ENCODE peak calls at places on chromosomes 13 and 19, in ten cellular contexts. T, U, I, Q, F, K, L, B, X and W are unnamed samples.

GRCh38 chr19:5109560-5109959 is 140.6 kb downstream of the KDM4B start:
- DNase-seq in T (no peak), U (no peak), I (no peak), Q (no peak), F (no peak), K (peak; percentile 55), L (no peak), B (no peak), X (no peak), W (no peak)

GRCh38 chr19:3084943-3085342 is 9.2 kb upstream of the GNA11 start:
- DNase-seq in T (no peak), U (no peak), I (no peak), Q (no peak), F (no peak), K (no peak), L (no peak), B (no peak), X (peak; percentile 96), W (no peak)

GRCh38 chr13:27728271-27728670 is 64.0 kb upstream of the GSX1 start:
- DNase-seq in T (no peak), U (no peak), I (no peak), Q (peak; percentile 2), F (no peak), K (no peak), L (no peak), B (no peak), X (no peak), W (no peak)

GRCh38 chr13:85738696-85739320 is 60.4 kb downstream of the SLITRK6 start:
- DNase-seq in T (no peak), U (no peak), I (no peak), Q (no peak), F (peak; percentile 29), K (no peak), L (no peak), B (no peak), X (no peak), W (no peak)

GRCh38 chr13:50200988-50201387 is 185.7 kb downstream of the KCNRG start:
- DNase-seq in T (no peak), U (peak; percentile 63), I (no peak), Q (peak; percentile 11), F (no peak), K (no peak), L (no peak), B (peak; percentile 56), X (no peak), W (no peak)

GRCh38 chr13:34776984-34777913 is 164.8 kb upstream of the NBEA start:
- DNase-seq in T (no peak), U (no peak), I (no peak), Q (no peak), F (no peak), K (no peak), L (no peak), B (no peak), X (no peak), W (no peak)

GRCh38 chr13:87666826-87667225 is 4.3 kb upstream of the SLITRK5 start:
- DNase-seq in T (no peak), U (no peak), I (no peak), Q (no peak), F (no peak), K (no peak), L (no peak), B (no peak), X (no peak), W (no peak)

GRCh38 chr13:58883405-58883804 is 1251.9 kb downstream of the PCDH17 start:
- DNase-seq in T (no peak), U (no peak), I (no peak), Q (no peak), F (no peak), K (no peak), L (no peak), B (no peak), X (no peak), W (no peak)

GRCh38 chr19:34844254-34844653 is 71.2 kb upstream of the ZNF599 start:
- DNase-seq in T (no peak), U (no peak), I (no peak), Q (no peak), F (no peak), K (no peak), L (no peak), B (no peak), X (no peak), W (no peak)

GRCh38 chr19:34838753-34839431 is 65.9 kb upstream of the ZNF599 start:
- DNase-seq in T (no peak), U (peak; percentile 21), I (peak; percentile 31), Q (peak; percentile 5), F (no peak), K (peak; percentile 19), L (no peak), B (peak; percentile 55), X (peak; percentile 45), W (no peak)

GRCh38 chr19:34837262-34837661 is 64.2 kb upstream of the ZNF599 start:
- DNase-seq in T (no peak), U (peak; percentile 82), I (no peak), Q (no peak), F (no peak), K (no peak), L (no peak), B (no peak), X (peak; percentile 68), W (no peak)

GRCh38 chr19:34838248-34838647 is 65.2 kb upstream of the ZNF599 start:
- DNase-seq in T (no peak), U (peak; percentile 10), I (no peak), Q (peak; percentile 14), F (no peak), K (peak; percentile 41), L (no peak), B (peak; percentile 25), X (no peak), W (no peak)

DNA sequence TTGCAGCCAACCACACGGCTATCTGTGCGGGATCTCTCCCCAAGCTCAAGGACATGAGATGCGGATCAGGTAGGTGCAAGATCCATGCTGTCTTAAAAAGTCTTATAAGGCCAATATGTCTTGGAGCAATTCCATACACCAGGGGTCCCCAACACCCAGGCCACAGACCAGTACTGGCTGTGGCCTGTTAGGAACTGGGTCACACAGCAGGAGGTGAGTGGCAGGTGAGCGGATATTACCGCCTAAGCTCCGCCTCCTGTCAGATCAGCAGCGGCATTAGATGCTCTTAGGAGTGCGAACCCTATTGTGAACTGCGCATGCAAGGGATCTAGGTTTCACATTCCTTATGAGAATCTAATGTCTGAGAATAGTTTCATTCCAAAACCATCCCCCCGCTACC is 68.8 kb upstream of the ZNF599 start:
- DNase-seq in T (no peak), U (no peak), I (no peak), Q (no peak), F (no peak), K (peak; percentile 88), L (no peak), B (no peak), X (no peak), W (no peak)
- TF ChIP-seq CTCF in T (no peak), U (no peak), I (no peak), Q (no peak), F (no peak), K (peak; percentile 39), L (no peak), B (no peak), X (no peak), W (no peak)

GRCh38 chr13:110715395-110716234 is 2.1 kb downstream of the ING1 start:
- DNase-seq in T (peak; percentile 97), U (peak; percentile 100), I (peak; percentile 95), Q (peak; percentile 100), F (peak; percentile 100), K (peak; percentile 100), L (peak; percentile 99), B (peak; percentile 99), X (peak; percentile 99), W (peak; percentile 93)

GRCh38 chr13:110712849-110713641 is 455 bp upstream of the ING1 start:
- DNase-seq in T (peak; percentile 100), U (peak; percentile 100), I (peak; percentile 99), Q (peak; percentile 100), F (peak; percentile 100), K (peak; percentile 100), L (peak; percentile 100), B (peak; percentile 99), X (peak; percentile 99), W (peak; percentile 90)

GRCh38 chr13:110713642-110713952 is at the start of gene ING1:
- DNase-seq in T (no peak), U (no peak), I (no peak), Q (no peak), F (no peak), K (peak; percentile 94), L (no peak), B (no peak), X (no peak), W (no peak)

GRCh38 chr13:110714798-110715394 is 1.4 kb downstream of the ING1 start:
- DNase-seq in T (peak; percentile 68), U (no peak), I (peak; percentile 45), Q (peak; percentile 44), F (peak; percentile 25), K (peak; percentile 79), L (no peak), B (peak; percentile 63), X (peak; percentile 69), W (peak; percentile 31)

GRCh38 chr13:110713981-110714797 is 689 bp downstream of the ING1 start:
- DNase-seq in T (peak; percentile 59), U (peak; percentile 47), I (peak; percentile 35), Q (peak; percentile 50), F (peak; percentile 32), K (peak; percentile 67), L (no peak), B (peak; percentile 70), X (peak; percentile 63), W (no peak)
- TF ChIP-seq CTCF in T (no peak), U (no peak), I (no peak), Q (no peak), F (no peak), K (peak; percentile 31), L (no peak), B (no peak), X (no peak), W (no peak)

GRCh38 chr19:36245210-36246005 is 30.5 kb downstream of the ZNF146 start:
- DNase-seq in T (no peak), U (no peak), I (peak; percentile 37), Q (no peak), F (no peak), K (no peak), L (no peak), B (no peak), X (no peak), W (no peak)

GRCh38 chr19:36246006-36246391 is 31.1 kb downstream of the ZNF146 start:
- DNase-seq in T (no peak), U (no peak), I (no peak), Q (peak; percentile 17), F (no peak), K (no peak), L (no peak), B (no peak), X (no peak), W (no peak)

DNA sequence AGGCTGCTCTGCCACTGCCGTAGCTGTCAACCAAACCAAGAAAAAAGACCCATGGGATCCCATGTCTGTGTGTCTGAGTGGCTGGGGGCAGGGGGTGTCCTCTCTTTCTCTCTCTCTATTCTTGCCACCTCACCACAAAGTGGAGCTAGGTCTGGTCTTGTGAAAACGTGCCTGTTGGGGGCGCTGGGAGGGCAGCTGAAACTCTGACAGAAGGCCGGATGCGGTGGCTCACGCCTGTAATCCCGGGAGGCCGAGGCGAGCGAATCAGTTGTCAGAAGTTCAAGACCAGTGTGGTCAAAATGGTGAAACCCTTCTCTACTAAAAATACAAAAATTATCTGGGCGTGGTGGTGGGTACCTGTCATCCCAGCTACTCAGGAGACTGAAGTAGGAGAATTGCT is 29.2 kb downstream of the ZNF146 start:
- DNase-seq in T (no peak), U (no peak), I (no peak), Q (no peak), F (no peak), K (no peak), L (no peak), B (no peak), X (no peak), W (no peak)
- TF ChIP-seq CTCF in T (no peak), U (no peak), I (no peak), Q (no peak), F (no peak), K (no peak), L (no peak), B (no peak), X (no peak), W (no peak)

GRCh38 chr13:37270206-37271001 is 164.9 kb upstream of the CSNK1A1L start:
- DNase-seq in T (no peak), U (no peak), I (no peak), Q (no peak), F (peak; percentile 18), K (no peak), L (no peak), B (no peak), X (no peak), W (no peak)
- TF ChIP-seq CTCF in T (no peak), U (no peak), I (no peak), Q (no peak), F (peak; percentile 5), K (no peak), L (no peak), B (no peak), X (no peak), W (no peak)